ENCODE peak calls at places on chromosomes 16 and 17, in seven cellular contexts. T is kidney tubule cell; M is Peyer's patch; S is stimulated activated CD8-positive, alpha-beta memory T cell treated with anti-CD3 and anti-CD28 coated beads, Interleukin-15, amount 100 ng/mL, for 24 hours; U is T-helper 1 cell; P is ACHN; H is brain microvascular endothelial cell. V is an unnamed sample.

GRCh38 chr17:81805707-81806460 is 1.9 kb downstream of the GCGR start:
- DNase-seq in P (no peak), M (no peak), S (no peak), U (no peak), H (no peak), T (no peak), V (no peak)

GRCh38 chr16:28120754-28121153 is 57.2 kb upstream of the GSG1L start:
- DNase-seq in T (no peak), S (no peak), U (no peak), P (no peak), H (no peak), M (no peak), V (no peak)

GRCh38 chr16:84885024-84885910 is 65.5 kb downstream of the CRISPLD2 start:
- DNase-seq in S (no peak), T (no peak), M (no peak), U (no peak), H (no peak), P (no peak), V (peak; percentile 68)

GRCh38 chr16:84194470-84195200 is 3.7 kb downstream of the ADAD2 start:
- DNase-seq in P (no peak), U (peak; percentile 11), T (no peak), S (no peak), M (peak; percentile 73), H (no peak), V (no peak)

GRCh38 chr16:52837251-52837650 is 215.4 kb downstream of the CHD9NB start:
- DNase-seq in S (no peak), M (no peak), H (no peak), P (no peak), T (peak; percentile 40), U (no peak), V (no peak)

GRCh38 chr17:1904273-1905052 is 74.7 kb downstream of the RPA1 start:
- DNase-seq in H (no peak), M (no peak), T (no peak), U (no peak), S (no peak), P (no peak), V (no peak)

GRCh38 chr17:77571141-77571540 is 387.4 kb upstream of the TNRC6C start:
- DNase-seq in T (no peak), H (no peak), U (no peak), M (peak; percentile 36), P (no peak), S (no peak), V (no peak)

GRCh38 chr17:70138309-70138865 is 30.9 kb upstream of the KCNJ2 start:
- DNase-seq in S (no peak), M (no peak), P (peak; percentile 12), U (no peak), T (peak; percentile 64), H (no peak), V (no peak)

GRCh38 chr17:3532106-3532858 is 25.3 kb downstream of the TRPV3 start:
- DNase-seq in S (no peak), T (no peak), P (no peak), H (no peak), M (no peak), U (no peak), V (no peak)

GRCh38 chr16:72042157-72042660 is 12.1 kb upstream of the HP start:
- DNase-seq in T (no peak), U (no peak), P (no peak), M (no peak), S (no peak), H (no peak), V (no peak)

GRCh38 chr17:76695059-76695892 is 15.5 kb downstream of the MXRA7 start:
- DNase-seq in U (no peak), H (no peak), T (peak; percentile 54), S (no peak), P (no peak), M (no peak), V (no peak)

GRCh38 chr17:2776589-2777241 is 19.5 kb upstream of the RAP1GAP2 start:
- DNase-seq in T (no peak), U (no peak), P (no peak), S (no peak), M (no peak), H (no peak), V (peak; percentile 33)

GRCh38 chr17:13476722-13477121 is 125.0 kb downstream of the HS3ST3A1 start:
- DNase-seq in U (no peak), S (no peak), M (no peak), P (no peak), T (no peak), H (peak; percentile 40), V (peak; percentile 15)

GRCh38 chr16:30113711-30114333 is 485 bp upstream of the GDPD3 start:
- DNase-seq in S (no peak), U (no peak), T (no peak), P (no peak), H (no peak), M (no peak), V (no peak)

GRCh38 chr17:48526986-48527741 is 3.6 kb downstream of the HOXB1 start:
- DNase-seq in P (no peak), U (no peak), S (no peak), M (peak; percentile 49), T (no peak), H (no peak), V (no peak)